ENCODE peak calls at places on chromosomes 1 and 21, in eight cellular contexts. One of them, this sample, is unnamed.

GRCh38 chr1:9247894-9248293 is 13.3 kb downstream of the H6PD start:
- DNase-seq in tibial artery: no peak
- DNase-seq in naive thymus-derived CD4-positive, alpha-beta T cell: no peak
- DNase-seq in aorta: peak; percentile 50
- DNase-seq in heart left ventricle: no peak
- DNase-seq in small intestine: no peak
- DNase-seq in left ventricle myocardium inferior: no peak
- DNase-seq in neuronal stem cell: no peak
- DNase-seq in this sample: no peak

GRCh38 chr1:205809942-205810345 is 3.1 kb downstream of the SLC41A1 start:
- DNase-seq in tibial artery: no peak
- DNase-seq in naive thymus-derived CD4-positive, alpha-beta T cell: no peak
- DNase-seq in aorta: no peak
- DNase-seq in heart left ventricle: peak; percentile 54
- DNase-seq in small intestine: no peak
- DNase-seq in left ventricle myocardium inferior: peak; percentile 41
- DNase-seq in neuronal stem cell: no peak
- DNase-seq in this sample: no peak

GRCh38 chr1:49465486-49466185 is 558.1 kb downstream of the AGBL4 start:
- DNase-seq in tibial artery: no peak
- DNase-seq in naive thymus-derived CD4-positive, alpha-beta T cell: no peak
- DNase-seq in aorta: no peak
- DNase-seq in heart left ventricle: no peak
- DNase-seq in small intestine: no peak
- DNase-seq in left ventricle myocardium inferior: no peak
- DNase-seq in neuronal stem cell: no peak
- DNase-seq in this sample: no peak

GRCh38 chr1:156194300-156194652 is 372 bp downstream of the SLC25A44 start:
- DNase-seq in tibial artery: no peak
- DNase-seq in naive thymus-derived CD4-positive, alpha-beta T cell: no peak
- DNase-seq in aorta: no peak
- DNase-seq in heart left ventricle: no peak
- DNase-seq in small intestine: no peak
- DNase-seq in left ventricle myocardium inferior: no peak
- DNase-seq in neuronal stem cell: no peak
- DNase-seq in this sample: no peak

GRCh38 chr1:67052741-67053534 is 1.0 kb downstream of the SLC35D1 start:
- DNase-seq in tibial artery: peak; percentile 48
- DNase-seq in naive thymus-derived CD4-positive, alpha-beta T cell: peak; percentile 48
- DNase-seq in aorta: peak; percentile 79
- DNase-seq in heart left ventricle: peak; percentile 58
- DNase-seq in small intestine: peak; percentile 44
- DNase-seq in left ventricle myocardium inferior: peak; percentile 22
- DNase-seq in neuronal stem cell: peak; percentile 15
- DNase-seq in this sample: no peak

GRCh38 chr1:184075040-184076029 is 23.8 kb downstream of the TSEN15 start:
- DNase-seq in tibial artery: no peak
- DNase-seq in naive thymus-derived CD4-positive, alpha-beta T cell: peak; percentile 34
- DNase-seq in aorta: no peak
- DNase-seq in heart left ventricle: no peak
- DNase-seq in small intestine: peak; percentile 71
- DNase-seq in left ventricle myocardium inferior: no peak
- DNase-seq in neuronal stem cell: no peak
- DNase-seq in this sample: no peak

GRCh38 chr1:23951646-23952095 is 8.0 kb upstream of the PNRC2 start:
- DNase-seq in tibial artery: peak; percentile 49
- DNase-seq in naive thymus-derived CD4-positive, alpha-beta T cell: no peak
- DNase-seq in aorta: no peak
- DNase-seq in heart left ventricle: no peak
- DNase-seq in small intestine: no peak
- DNase-seq in left ventricle myocardium inferior: no peak
- DNase-seq in neuronal stem cell: peak; percentile 26
- DNase-seq in this sample: no peak

GRCh38 chr1:154760469-154760933 is 109.6 kb downstream of the KCNN3 start:
- DNase-seq in tibial artery: no peak
- DNase-seq in naive thymus-derived CD4-positive, alpha-beta T cell: peak; percentile 83
- DNase-seq in aorta: peak; percentile 88
- DNase-seq in heart left ventricle: peak; percentile 46
- DNase-seq in small intestine: peak; percentile 67
- DNase-seq in left ventricle myocardium inferior: peak; percentile 60
- DNase-seq in neuronal stem cell: peak; percentile 58
- DNase-seq in this sample: no peak

GRCh38 chr1:156749429-156750118 is 1.9 kb downstream of the HDGF start:
- DNase-seq in tibial artery: no peak
- DNase-seq in naive thymus-derived CD4-positive, alpha-beta T cell: no peak
- DNase-seq in aorta: peak; percentile 52
- DNase-seq in heart left ventricle: no peak
- DNase-seq in small intestine: peak; percentile 98
- DNase-seq in left ventricle myocardium inferior: no peak
- DNase-seq in neuronal stem cell: no peak
- DNase-seq in this sample: no peak

GRCh38 chr1:39183503-39184353 is 20.8 kb upstream of the MACF1 start:
- DNase-seq in tibial artery: peak; percentile 35
- DNase-seq in naive thymus-derived CD4-positive, alpha-beta T cell: peak; percentile 90
- DNase-seq in aorta: peak; percentile 80
- DNase-seq in heart left ventricle: peak; percentile 32
- DNase-seq in small intestine: peak; percentile 88
- DNase-seq in left ventricle myocardium inferior: no peak
- DNase-seq in neuronal stem cell: no peak
- DNase-seq in this sample: no peak

GRCh38 chr1:23524716-23525401 is 6.2 kb downstream of the E2F2 start:
- DNase-seq in tibial artery: no peak
- DNase-seq in naive thymus-derived CD4-positive, alpha-beta T cell: no peak
- DNase-seq in aorta: no peak
- DNase-seq in heart left ventricle: peak; percentile 15
- DNase-seq in small intestine: peak; percentile 90
- DNase-seq in left ventricle myocardium inferior: no peak
- DNase-seq in neuronal stem cell: no peak
- DNase-seq in this sample: no peak

GRCh38 chr1:4050998-4051397 is 150.9 kb upstream of the C1orf174 start:
- DNase-seq in tibial artery: no peak
- DNase-seq in naive thymus-derived CD4-positive, alpha-beta T cell: no peak
- DNase-seq in aorta: peak; percentile 53
- DNase-seq in heart left ventricle: no peak
- DNase-seq in small intestine: no peak
- DNase-seq in left ventricle myocardium inferior: no peak
- DNase-seq in neuronal stem cell: no peak
- DNase-seq in this sample: peak; percentile 49

GRCh38 chr1:4053774-4054173 is 153.7 kb upstream of the C1orf174 start:
- DNase-seq in tibial artery: no peak
- DNase-seq in naive thymus-derived CD4-positive, alpha-beta T cell: no peak
- DNase-seq in aorta: peak; percentile 47
- DNase-seq in heart left ventricle: peak; percentile 13
- DNase-seq in small intestine: no peak
- DNase-seq in left ventricle myocardium inferior: no peak
- DNase-seq in neuronal stem cell: no peak
- DNase-seq in this sample: peak; percentile 44

GRCh38 chr1:4053160-4053748 is 153.2 kb upstream of the C1orf174 start:
- DNase-seq in tibial artery: no peak
- DNase-seq in naive thymus-derived CD4-positive, alpha-beta T cell: no peak
- DNase-seq in aorta: peak; percentile 56
- DNase-seq in heart left ventricle: no peak
- DNase-seq in small intestine: no peak
- DNase-seq in left ventricle myocardium inferior: no peak
- DNase-seq in neuronal stem cell: no peak
- DNase-seq in this sample: peak; percentile 44

GRCh38 chr1:4054957-4055676 is 155.0 kb upstream of the C1orf174 start:
- DNase-seq in tibial artery: no peak
- DNase-seq in naive thymus-derived CD4-positive, alpha-beta T cell: no peak
- DNase-seq in aorta: peak; percentile 51
- DNase-seq in heart left ventricle: peak; percentile 9
- DNase-seq in small intestine: no peak
- DNase-seq in left ventricle myocardium inferior: no peak
- DNase-seq in neuronal stem cell: no peak
- DNase-seq in this sample: peak; percentile 38

DNA sequence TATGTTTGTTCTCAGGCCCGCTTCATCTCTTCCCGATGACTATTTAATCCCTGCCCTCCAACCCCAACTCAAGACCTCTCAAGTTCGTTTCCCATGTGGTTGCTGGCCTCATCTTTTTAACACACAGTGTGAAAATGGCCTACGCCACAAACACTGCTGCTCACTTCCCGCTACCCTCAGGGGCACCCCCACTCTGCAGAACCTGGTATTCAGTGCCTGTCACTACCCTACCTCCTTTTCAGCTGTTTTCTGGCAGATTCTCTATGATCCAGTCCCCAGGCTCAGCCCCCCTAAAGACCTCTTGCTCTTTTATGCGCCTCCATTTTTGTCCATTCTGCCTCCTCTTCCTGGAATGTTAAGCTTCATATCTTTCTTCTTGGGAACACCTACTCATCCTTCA is 152.6 kb upstream of the C1orf174 start:
- DNase-seq in tibial artery: no peak
- DNase-seq in naive thymus-derived CD4-positive, alpha-beta T cell: no peak
- DNase-seq in aorta: peak; percentile 10
- DNase-seq in heart left ventricle: no peak
- DNase-seq in small intestine: no peak
- DNase-seq in left ventricle myocardium inferior: no peak
- DNase-seq in neuronal stem cell: no peak
- DNase-seq in this sample: peak; percentile 44
- H3K9me3 ChIP-seq in tibial artery: no peaks in the 10 kb centered on the region
- H3K9me3 ChIP-seq in naive thymus-derived CD4-positive, alpha-beta T cell: no peaks in the 10 kb centered on the region
- H3K9me3 ChIP-seq in aorta: peaks cover 2% of the 10 kb centered on the region
- H3K9me3 ChIP-seq in heart left ventricle: no peaks in the 10 kb centered on the region
- H3K9me3 ChIP-seq in small intestine: no peaks in the 10 kb centered on the region
- H3K9me3 ChIP-seq in left ventricle myocardium inferior: no peaks in the 10 kb centered on the region
- H3K9me3 ChIP-seq in neuronal stem cell: no peaks in the 10 kb centered on the region
- H3K9me3 ChIP-seq in this sample: no peaks in the 10 kb centered on the region

GRCh38 chr21:38486705-38487104 is 11.6 kb downstream of the ERG start:
- DNase-seq in tibial artery: no peak
- DNase-seq in naive thymus-derived CD4-positive, alpha-beta T cell: no peak
- DNase-seq in aorta: no peak
- DNase-seq in heart left ventricle: no peak
- DNase-seq in small intestine: no peak
- DNase-seq in left ventricle myocardium inferior: no peak
- DNase-seq in neuronal stem cell: no peak
- DNase-seq in this sample: no peak

GRCh38 chr21:38488640-38489282 is 9.5 kb downstream of the ERG start:
- DNase-seq in tibial artery: no peak
- DNase-seq in naive thymus-derived CD4-positive, alpha-beta T cell: no peak
- DNase-seq in aorta: no peak
- DNase-seq in heart left ventricle: no peak
- DNase-seq in small intestine: no peak
- DNase-seq in left ventricle myocardium inferior: no peak
- DNase-seq in neuronal stem cell: no peak
- DNase-seq in this sample: no peak

GRCh38 chr21:38489283-38489677 is 9.0 kb downstream of the ERG start:
- DNase-seq in tibial artery: no peak
- DNase-seq in naive thymus-derived CD4-positive, alpha-beta T cell: no peak
- DNase-seq in aorta: no peak
- DNase-seq in heart left ventricle: no peak
- DNase-seq in small intestine: peak; percentile 27
- DNase-seq in left ventricle myocardium inferior: no peak
- DNase-seq in neuronal stem cell: no peak
- DNase-seq in this sample: no peak

GRCh38 chr21:38489729-38490128 is 8.5 kb downstream of the ERG start:
- DNase-seq in tibial artery: no peak
- DNase-seq in naive thymus-derived CD4-positive, alpha-beta T cell: no peak
- DNase-seq in aorta: no peak
- DNase-seq in heart left ventricle: no peak
- DNase-seq in small intestine: no peak
- DNase-seq in left ventricle myocardium inferior: no peak
- DNase-seq in neuronal stem cell: no peak
- DNase-seq in this sample: no peak

GRCh38 chr21:38487906-38488639 is 10.2 kb downstream of the ERG start:
- DNase-seq in tibial artery: no peak
- DNase-seq in naive thymus-derived CD4-positive, alpha-beta T cell: no peak
- DNase-seq in aorta: no peak
- DNase-seq in heart left ventricle: no peak
- DNase-seq in small intestine: no peak
- DNase-seq in left ventricle myocardium inferior: no peak
- DNase-seq in neuronal stem cell: no peak
- DNase-seq in this sample: no peak
- H3K4me1 ChIP-seq in tibial artery: peaks cover 36% of the 10 kb centered on the region
- H3K4me1 ChIP-seq in naive thymus-derived CD4-positive, alpha-beta T cell: no peaks in the 10 kb centered on the region
- H3K4me1 ChIP-seq in aorta: peaks cover 7% of the 10 kb centered on the region
- H3K4me1 ChIP-seq in heart left ventricle: peaks cover 9% of the 10 kb centered on the region
- H3K4me1 ChIP-seq in small intestine: no peaks in the 10 kb centered on the region
- H3K4me1 ChIP-seq in left ventricle myocardium inferior: peaks cover 88% of the 10 kb centered on the region
- H3K4me1 ChIP-seq in neuronal stem cell: peaks cover 15% of the 10 kb centered on the region
- H3K4me1 ChIP-seq in this sample: peaks cover 13% of the 10 kb centered on the region

GRCh38 chr1:110454328-110454727 is 3.4 kb downstream of the PROK1 start:
- DNase-seq in tibial artery: no peak
- DNase-seq in naive thymus-derived CD4-positive, alpha-beta T cell: no peak
- DNase-seq in aorta: peak; percentile 16
- DNase-seq in heart left ventricle: no peak
- DNase-seq in small intestine: no peak
- DNase-seq in left ventricle myocardium inferior: no peak
- DNase-seq in neuronal stem cell: no peak
- DNase-seq in this sample: no peak

GRCh38 chr1:110452330-110452729 is 1.4 kb downstream of the PROK1 start:
- DNase-seq in tibial artery: no peak
- DNase-seq in naive thymus-derived CD4-positive, alpha-beta T cell: no peak
- DNase-seq in aorta: peak; percentile 74
- DNase-seq in heart left ventricle: no peak
- DNase-seq in small intestine: no peak
- DNase-seq in left ventricle myocardium inferior: no peak
- DNase-seq in neuronal stem cell: no peak
- DNase-seq in this sample: no peak

GRCh38 chr1:110453829-110454228 is 2.9 kb downstream of the PROK1 start:
- DNase-seq in tibial artery: no peak
- DNase-seq in naive thymus-derived CD4-positive, alpha-beta T cell: no peak
- DNase-seq in aorta: peak; percentile 66
- DNase-seq in heart left ventricle: no peak
- DNase-seq in small intestine: no peak
- DNase-seq in left ventricle myocardium inferior: no peak
- DNase-seq in neuronal stem cell: no peak
- DNase-seq in this sample: no peak

GRCh38 chr1:110449661-110450651 is 993 bp upstream of the PROK1 start:
- DNase-seq in tibial artery: no peak
- DNase-seq in naive thymus-derived CD4-positive, alpha-beta T cell: no peak
- DNase-seq in aorta: peak; percentile 27
- DNase-seq in heart left ventricle: no peak
- DNase-seq in small intestine: no peak
- DNase-seq in left ventricle myocardium inferior: no peak
- DNase-seq in neuronal stem cell: no peak
- DNase-seq in this sample: no peak

DNA sequence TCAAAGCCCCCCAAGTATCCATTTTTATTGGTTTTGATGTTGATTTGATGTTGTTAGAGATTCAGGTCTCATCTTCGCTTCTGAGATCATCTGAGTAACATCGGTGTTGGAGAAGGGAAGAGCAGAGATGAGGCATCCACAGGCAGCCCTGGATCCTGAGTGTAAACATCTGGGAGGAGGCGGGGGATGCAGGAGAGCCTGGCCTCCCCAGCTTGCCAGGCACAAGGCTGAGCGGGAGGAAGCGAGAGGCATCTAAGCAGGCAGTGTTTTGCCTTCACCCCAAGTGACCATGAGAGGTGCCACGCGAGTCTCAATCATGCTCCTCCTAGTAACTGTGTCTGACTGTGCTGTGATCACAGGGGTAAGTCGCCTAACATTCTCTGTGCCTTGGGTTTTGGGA is at the start of gene PROK1:
- DNase-seq in tibial artery: no peak
- DNase-seq in naive thymus-derived CD4-positive, alpha-beta T cell: no peak
- DNase-seq in aorta: peak; percentile 52
- DNase-seq in heart left ventricle: no peak
- DNase-seq in small intestine: no peak
- DNase-seq in left ventricle myocardium inferior: no peak
- DNase-seq in neuronal stem cell: no peak
- DNase-seq in this sample: no peak
- H3K9me3 ChIP-seq in tibial artery: no peaks in the 10 kb centered on the region
- H3K9me3 ChIP-seq in naive thymus-derived CD4-positive, alpha-beta T cell: no peaks in the 10 kb centered on the region
- H3K9me3 ChIP-seq in aorta: no peaks in the 10 kb centered on the region
- H3K9me3 ChIP-seq in heart left ventricle: no peaks in the 10 kb centered on the region
- H3K9me3 ChIP-seq in small intestine: no peaks in the 10 kb centered on the region
- H3K9me3 ChIP-seq in left ventricle myocardium inferior: no peaks in the 10 kb centered on the region
- H3K9me3 ChIP-seq in neuronal stem cell: no peaks in the 10 kb centered on the region
- H3K9me3 ChIP-seq in this sample: no peaks in the 10 kb centered on the region

GRCh38 chr21:34883501-34884271 is 165.4 kb downstream of the RUNX1 start:
- DNase-seq in tibial artery: no peak
- DNase-seq in naive thymus-derived CD4-positive, alpha-beta T cell: no peak
- DNase-seq in aorta: no peak
- DNase-seq in heart left ventricle: no peak
- DNase-seq in small intestine: no peak
- DNase-seq in left ventricle myocardium inferior: no peak
- DNase-seq in neuronal stem cell: no peak
- DNase-seq in this sample: no peak
- H3K4me1 ChIP-seq in tibial artery: peaks cover 5% of the 10 kb centered on the region
- H3K4me1 ChIP-seq in naive thymus-derived CD4-positive, alpha-beta T cell: peaks cover 13% of the 10 kb centered on the region
- H3K4me1 ChIP-seq in aorta: peaks cover 2% of the 10 kb centered on the region
- H3K4me1 ChIP-seq in heart left ventricle: peaks cover 17% of the 10 kb centered on the region
- H3K4me1 ChIP-seq in small intestine: peaks cover 2% of the 10 kb centered on the region
- H3K4me1 ChIP-seq in left ventricle myocardium inferior: peaks cover 29% of the 10 kb centered on the region
- H3K4me1 ChIP-seq in neuronal stem cell: peaks cover 3% of the 10 kb centered on the region
- H3K4me1 ChIP-seq in this sample: peaks cover 28% of the 10 kb centered on the region